ENCODE peak calls at places on chromosomes 7 and 10, in six cellular contexts. O is hepatocyte, P is NCI-H146, K is psoas muscle, N is body of pancreas, F is HEK293T. S is an unnamed sample.

GRCh38 chr10:6542999-6543430 is 37.1 kb downstream of the PRKCQ start:
- DNase-seq in O (no peak), P (no peak), K (no peak), N (no peak), F (no peak), S (no peak)

GRCh38 chr10:1654247-1654646 is 83.1 kb downstream of the ADARB2 start:
- DNase-seq in O (no peak), P (no peak), K (no peak), N (no peak), F (no peak), S (no peak)

GRCh38 chr10:131044379-131044778 is 267.1 kb downstream of the TCERG1L start:
- DNase-seq in O (no peak), P (no peak), K (no peak), N (no peak), F (no peak), S (no peak)

GRCh38 chr10:115861864-115862263 is 411.1 kb downstream of the GFRA1 start:
- DNase-seq in O (peak), P (no peak), K (no peak), N (no peak), F (no peak), S (no peak)

GRCh38 chr7:7681936-7682329 is 36.5 kb downstream of the RPA3 start:
- DNase-seq in O (no peak), P (no peak), K (no peak), N (no peak), F (no peak), S (peak)

GRCh38 chr7:18552943-18553584 is 57.5 kb downstream of the HDAC9 start:
- DNase-seq in O (no peak), P (peak), K (no peak), N (no peak), F (peak), S (peak)

GRCh38 chr10:24374134-24374915 is 165.4 kb downstream of the KIAA1217 start:
- DNase-seq in O (no peak), P (no peak), K (no peak), N (no peak), F (no peak), S (no peak)

GRCh38 chr7:128108641-128109423 is 77.6 kb upstream of the LRRC4 start:
- DNase-seq in O (no peak), P (no peak), K (no peak), N (no peak), F (no peak), S (no peak)